ENCODE peak calls at places on chromosomes 3 and 15, in nine cellular contexts. L, M, F, J, K, E, W, T and C are unnamed samples.

GRCh38 chr3:179421500-179421899 is 29.8 kb downstream of the GNB4 start:
- DNase-seq in L (peak; percentile 26), M (no peak), F (no peak), J (no peak), K (peak; percentile 50), E (peak; percentile 22), W (no peak), T (no peak), C (no peak)

GRCh38 chr3:4850928-4851265 is 128.3 kb upstream of the BHLHE40 start:
- DNase-seq in L (no peak), M (no peak), F (no peak), J (no peak), K (no peak), E (no peak), W (no peak), T (no peak), C (no peak)

GRCh38 chr3:54999159-54999558 is 71.3 kb upstream of the LRTM1 start:
- DNase-seq in L (peak; percentile 75), M (no peak), F (no peak), J (no peak), K (peak; percentile 92), E (peak; percentile 96), W (no peak), T (peak; percentile 80), C (no peak)

GRCh38 chr15:96807361-96807760 is 476.9 kb downstream of the NR2F2 start:
- DNase-seq in L (no peak), M (no peak), F (no peak), J (no peak), K (no peak), E (no peak), W (no peak), T (no peak), C (no peak)

GRCh38 chr15:66756220-66756769 is 54.3 kb downstream of the SMAD6 start:
- DNase-seq in L (no peak), M (no peak), F (no peak), J (no peak), K (no peak), E (no peak), W (no peak), T (no peak), C (no peak)

GRCh38 chr3:184656991-184657669 is 54.7 kb downstream of the MAGEF1 start:
- DNase-seq in L (peak; percentile 48), M (no peak), F (no peak), J (peak; percentile 78), K (peak; percentile 85), E (peak; percentile 97), W (no peak), T (peak; percentile 55), C (no peak)

GRCh38 chr15:89028036-89028435 is 60.2 kb upstream of the ABHD2 start:
- DNase-seq in L (no peak), M (no peak), F (no peak), J (no peak), K (no peak), E (no peak), W (no peak), T (no peak), C (no peak)

GRCh38 chr3:190435618-190436017 is 14.1 kb downstream of the TMEM207 start:
- DNase-seq in L (peak; percentile 45), M (no peak), F (no peak), J (no peak), K (no peak), E (peak; percentile 73), W (no peak), T (no peak), C (no peak)

GRCh38 chr15:95875141-95875643 is 455.3 kb upstream of the NR2F2 start:
- DNase-seq in L (peak; percentile 76), M (no peak), F (no peak), J (no peak), K (peak; percentile 74), E (peak; percentile 64), W (no peak), T (peak; percentile 51), C (no peak)

GRCh38 chr3:32603064-32603463 is 32.4 kb upstream of the DYNC1LI1 start:
- DNase-seq in L (no peak), M (no peak), F (no peak), J (no peak), K (no peak), E (no peak), W (no peak), T (no peak), C (no peak)

GRCh38 chr3:13162550-13163320 is 89.5 kb upstream of the IQSEC1 start:
- DNase-seq in L (no peak), M (no peak), F (no peak), J (no peak), K (no peak), E (no peak), W (no peak), T (no peak), C (no peak)

GRCh38 chr3:13159890-13160289 is 86.7 kb upstream of the IQSEC1 start:
- DNase-seq in L (peak; percentile 45), M (no peak), F (no peak), J (no peak), K (no peak), E (no peak), W (no peak), T (peak; percentile 2), C (no peak)

GRCh38 chr3:13161771-13162535 is 88.7 kb upstream of the IQSEC1 start:
- DNase-seq in L (no peak), M (no peak), F (no peak), J (no peak), K (no peak), E (no peak), W (no peak), T (no peak), C (no peak)

GRCh38 chr3:13160619-13161018 is 87.4 kb upstream of the IQSEC1 start:
- DNase-seq in L (no peak), M (no peak), F (no peak), J (no peak), K (no peak), E (no peak), W (no peak), T (no peak), C (no peak)

GRCh38 chr3:13161021-13161759 is 88.0 kb upstream of the IQSEC1 start:
- DNase-seq in L (no peak), M (no peak), F (no peak), J (no peak), K (no peak), E (no peak), W (no peak), T (no peak), C (no peak)
- TF ChIP-seq CTCF in L (no peak), M (no peak), F (no peak), J (no peak), K (no peak), E (no peak), W (no peak), T (peak; percentile 10), C (no peak)

DNA sequence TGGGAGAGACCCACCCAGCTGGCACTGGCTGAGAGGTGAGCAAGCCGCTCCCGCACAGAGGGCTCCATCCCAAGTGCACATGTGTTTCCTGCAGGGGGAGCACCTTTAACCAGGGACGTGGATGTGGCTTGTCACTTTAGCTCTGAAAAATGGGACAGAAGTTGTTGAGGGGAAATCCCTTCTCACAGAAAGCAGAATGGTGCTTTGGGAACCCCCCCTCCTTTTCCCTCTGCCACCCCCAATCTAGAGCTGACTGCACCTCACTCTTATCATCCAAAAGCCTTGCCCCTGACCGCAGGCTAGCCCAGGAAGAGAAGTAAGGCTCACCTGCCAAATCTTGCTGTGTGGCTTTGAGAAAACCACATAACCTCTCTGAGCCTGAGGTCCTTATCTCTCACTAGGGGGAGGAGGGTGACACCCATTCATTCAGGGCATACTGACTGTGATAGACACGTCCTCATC is 77.9 kb downstream of the RPN1 start:
- DNase-seq in L (no peak), M (no peak), F (no peak), J (peak; percentile 46), K (no peak), E (no peak), W (no peak), T (no peak), C (no peak)
- TF ChIP-seq CTCF in L (peak; percentile 52), M (peak; percentile 58), F (no peak), J (no peak), K (peak; percentile 29), E (peak; percentile 6), W (no peak), T (peak; percentile 30), C (peak; percentile 33)

DNA sequence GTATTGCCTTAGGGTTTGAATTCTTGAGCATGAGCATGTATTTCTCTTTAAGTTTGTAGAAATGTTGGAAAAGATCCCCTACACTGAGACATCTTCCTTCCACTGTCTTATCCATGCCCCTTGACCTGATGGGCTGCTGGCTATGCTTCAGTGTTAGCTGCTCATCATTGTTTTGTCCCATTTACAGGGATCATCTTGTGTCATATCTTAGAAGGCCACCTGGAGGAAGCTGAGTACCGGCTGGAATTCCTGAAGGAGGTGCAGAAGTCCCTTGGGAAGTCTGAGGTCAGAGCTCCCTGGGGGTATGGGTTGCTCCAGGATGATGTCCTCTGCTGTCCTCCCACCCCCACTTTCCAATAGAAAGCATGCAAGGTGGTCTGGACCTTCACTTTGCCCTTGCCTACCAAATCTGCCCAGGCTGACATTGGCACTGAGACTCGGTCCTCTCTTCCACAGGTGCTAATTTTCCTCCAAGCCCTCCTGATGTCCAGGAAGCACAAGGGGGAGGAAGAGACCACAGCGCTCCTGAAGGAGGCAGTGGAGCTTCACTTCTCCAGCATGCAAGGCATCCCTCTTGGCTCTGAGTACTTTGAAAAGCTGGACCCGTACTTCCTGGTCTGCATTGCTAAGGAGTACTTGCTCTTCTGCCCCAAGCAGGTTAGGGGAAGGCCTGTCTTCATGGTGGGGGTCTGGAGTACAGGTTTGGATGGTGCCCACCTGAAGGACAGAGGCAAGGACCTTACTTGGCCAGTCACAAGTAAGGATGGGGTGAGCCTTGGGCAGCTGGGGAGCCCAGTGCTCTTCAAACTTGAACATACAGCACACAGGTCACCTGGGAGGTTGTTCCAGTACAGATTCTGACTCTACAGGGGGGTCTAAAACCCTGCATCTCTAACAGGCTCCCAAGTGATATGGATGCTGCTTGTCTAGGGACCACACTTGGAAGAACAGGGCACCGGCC is 17.7 kb downstream of the TTC21A start:
- DNase-seq in L (peak; percentile 47), M (no peak), F (no peak), J (no peak), K (peak; percentile 41), E (peak; percentile 31), W (no peak), T (no peak), C (no peak)
- TF ChIP-seq CTCF in L (peak; percentile 65), M (peak; percentile 22), F (no peak), J (no peak), K (peak; percentile 44), E (peak; percentile 52), W (no peak), T (peak; percentile 67), C (no peak)

GRCh38 chr3:99686955-99687612 is 48.7 kb downstream of the COL8A1 start:
- DNase-seq in L (peak; percentile 55), M (peak; percentile 47), F (peak; percentile 59), J (peak; percentile 46), K (peak; percentile 84), E (peak; percentile 57), W (no peak), T (no peak), C (peak; percentile 81)
- TF ChIP-seq CTCF in L (peak; percentile 63), M (peak; percentile 79), F (peak; percentile 66), J (peak; percentile 75), K (peak; percentile 74), E (peak; percentile 53), W (peak; percentile 31), T (peak; percentile 48), C (peak; percentile 83)

GRCh38 chr3:143328459-143328858 is 208.9 kb downstream of the CHST2 start:
- DNase-seq in L (no peak), M (no peak), F (no peak), J (no peak), K (no peak), E (no peak), W (no peak), T (no peak), C (no peak)
- TF ChIP-seq CTCF in L (no peak), M (no peak), F (no peak), J (no peak), K (peak; percentile 7), E (no peak), W (no peak), T (no peak), C (peak; percentile 20)